ENCODE peak calls at places on chromosomes 4 and X, in seven cellular contexts. F is IMR-90, E is neuronal stem cell, M is mesenchymal stem cell, W is H1, Q is trophoblast cell, G is H9. K is an unnamed sample.
A peak's percentile ranks its signal among the peaks of the same experiment; 100 is the strongest.

GRCh38 chr4:139191373-139191772 is 14.4 kb upstream of the ELF2 start:
- DNase-seq in F (no peak), E (no peak), M (no peak), W (no peak), Q (no peak), G (no peak), K (peak; percentile 53)

GRCh38 chr4:125191252-125191651 is 123.5 kb upstream of the FAT4 start:
- DNase-seq in F (peak; percentile 93), E (no peak), M (no peak), W (no peak), Q (no peak), G (no peak), K (no peak)

GRCh38 chr4:151744614-151745013 is 16.2 kb downstream of the GATB start:
- DNase-seq in F (peak; percentile 97), E (no peak), M (peak; percentile 92), W (no peak), Q (peak; percentile 64), G (no peak), K (peak; percentile 96)

GRCh38 chr4:74531952-74532794 is 87.2 kb downstream of the AREG start:
- DNase-seq in F (peak; percentile 87), E (peak; percentile 35), M (peak; percentile 87), W (no peak), Q (peak; percentile 34), G (peak; percentile 31), K (peak; percentile 94)

GRCh38 chr4:143352720-143353119 is 16.0 kb downstream of the GAB1 start:
- DNase-seq in F (no peak), E (no peak), M (no peak), W (no peak), Q (no peak), G (no peak), K (no peak)

GRCh38 chrX:100413231-100413630 is 3.2 kb upstream of the PCDH19 start:
- DNase-seq in F (peak; percentile 48), E (no peak), M (peak; percentile 50), W (no peak), Q (peak; percentile 9), G (no peak), K (peak; percentile 67)

GRCh38 chrX:46910415-46910814 is 1.8 kb upstream of the JADE3 start:
- DNase-seq in F (no peak), E (no peak), M (no peak), W (no peak), Q (no peak), G (no peak), K (no peak)

GRCh38 chr4:25370242-25370641 is 6.8 kb upstream of the ANAPC4 start:
- DNase-seq in F (no peak), E (no peak), M (no peak), W (no peak), Q (no peak), G (no peak), K (peak; percentile 35)

GRCh38 chr4:40736910-40737309 is 12.8 kb upstream of the NSUN7 start:
- DNase-seq in F (peak; percentile 22), E (no peak), M (peak; percentile 47), W (no peak), Q (no peak), G (no peak), K (no peak)

DNA sequence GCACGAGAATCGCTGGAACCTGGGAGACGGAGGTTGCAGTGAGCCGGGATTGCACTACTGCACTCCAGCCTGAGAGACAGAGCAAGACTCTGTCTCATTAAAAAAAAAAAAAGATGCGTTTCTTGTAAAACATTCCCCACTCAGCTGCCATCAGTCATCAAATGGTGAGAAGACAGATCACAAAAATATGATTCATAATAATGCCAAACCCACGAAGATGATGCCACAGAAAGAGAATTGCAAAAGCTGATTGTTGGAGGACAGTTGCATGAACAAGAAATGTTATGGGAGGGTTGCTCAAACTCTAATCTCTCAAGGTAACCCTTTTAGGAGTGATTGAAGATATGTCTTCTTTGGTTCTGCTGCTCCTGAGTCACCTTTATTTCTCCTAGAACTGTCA is 21.4 kb upstream of the SMIM14 start:
- DNase-seq in F (no peak), E (no peak), M (no peak), W (no peak), Q (no peak), G (no peak), K (no peak)
- H2BK120ac ChIP-seq in F (no peak overlapping the region), E (no peak overlapping the region), M (no peak overlapping the region), W (no peak overlapping the region), Q (no peak overlapping the region), G (no peak overlapping the region), K (no peak overlapping the region)

DNA sequence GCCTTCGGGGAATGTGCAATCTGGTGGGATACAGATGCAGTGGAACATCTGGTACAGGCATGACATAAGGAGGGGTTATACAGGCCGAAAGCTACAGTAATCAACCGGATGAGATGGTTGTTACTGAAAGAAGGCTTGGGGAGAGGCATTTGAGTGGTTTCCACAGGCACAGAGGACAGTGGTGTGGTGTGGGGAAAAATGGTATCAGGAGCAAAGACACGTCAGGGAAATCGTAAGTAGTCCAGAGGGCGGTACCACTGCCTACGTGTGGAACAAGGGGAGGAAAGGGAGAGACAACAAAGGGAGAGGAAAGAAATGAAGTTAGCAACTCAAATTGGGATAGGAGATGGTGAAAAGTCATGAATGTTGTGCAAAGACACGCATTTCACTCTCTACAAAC is 3.0 kb downstream of the PDLIM3 start:
- DNase-seq in F (no peak), E (no peak), M (no peak), W (no peak), Q (no peak), G (no peak), K (no peak)
- H2AK5ac ChIP-seq in F (no peak overlapping the region), E (no peak overlapping the region), M (no peak overlapping the region), W (no peak overlapping the region), Q (no peak overlapping the region), G (no peak overlapping the region), K (no peak overlapping the region)

GRCh38 chrX:125298871-125299270 is 20.8 kb upstream of the TEX13C start:
- DNase-seq in F (no peak), E (no peak), M (no peak), W (no peak), Q (no peak), G (no peak), K (no peak)

GRCh38 chrX:125291124-125291523 is 28.5 kb upstream of the TEX13C start:
- DNase-seq in F (no peak), E (no peak), M (no peak), W (no peak), Q (no peak), G (no peak), K (no peak)

GRCh38 chrX:125289920-125290319 is 29.8 kb upstream of the TEX13C start:
- DNase-seq in F (peak; percentile 37), E (no peak), M (peak; percentile 37), W (no peak), Q (no peak), G (no peak), K (no peak)

GRCh38 chrX:125293792-125294780 is 25.6 kb upstream of the TEX13C start:
- DNase-seq in F (no peak), E (no peak), M (peak; percentile 33), W (no peak), Q (no peak), G (no peak), K (no peak)

DNA sequence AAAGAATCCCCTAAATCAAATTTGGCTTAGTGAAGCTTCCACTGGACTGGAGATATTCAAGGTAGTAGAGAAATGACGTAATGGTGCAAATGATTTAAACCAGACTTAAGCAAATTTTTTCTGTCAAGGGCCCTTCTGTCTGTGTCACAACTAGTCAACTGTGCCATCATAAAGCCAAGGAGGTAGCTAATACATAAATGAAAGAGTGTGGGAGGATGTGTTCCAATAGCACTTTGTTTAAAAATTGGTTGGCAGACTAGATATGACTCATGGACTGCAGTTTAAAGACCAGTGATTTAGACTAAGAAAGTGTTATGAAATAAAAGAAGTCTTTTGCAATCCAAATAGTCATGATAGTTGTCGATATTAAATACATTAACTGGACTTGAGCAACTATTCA is 24.3 kb upstream of the TEX13C start:
- DNase-seq in F (peak; percentile 32), E (no peak), M (peak; percentile 56), W (no peak), Q (no peak), G (no peak), K (no peak)
- H2BK120ac ChIP-seq in F (no peak overlapping the region), E (no peak overlapping the region), M (no peak overlapping the region), W (no peak overlapping the region), Q (no peak overlapping the region), G (no peak overlapping the region), K (no peak overlapping the region)

DNA sequence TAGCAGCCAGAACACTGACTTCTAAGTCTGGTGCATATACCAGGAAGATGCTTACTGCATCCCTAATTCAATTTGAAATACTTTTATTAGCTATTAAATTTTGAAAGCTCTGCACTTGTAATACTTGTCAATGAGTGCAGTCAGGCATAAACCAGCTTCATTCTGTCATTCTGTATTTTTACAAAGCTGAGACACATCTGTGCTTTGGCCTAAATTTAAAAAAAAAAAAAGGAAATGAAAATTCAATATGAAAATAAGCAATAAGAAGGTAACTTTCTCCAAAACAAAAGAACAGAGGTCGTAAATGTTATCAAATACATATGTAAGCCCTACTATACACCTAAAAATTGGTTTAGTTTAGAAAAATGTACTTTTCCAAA is 7.0 kb downstream of the SMIM14 start:
- DNase-seq in F (no peak), E (no peak), M (no peak), W (no peak), Q (no peak), G (no peak), K (no peak)
- H2AK5ac ChIP-seq in F (no peak overlapping the region), E (no peak overlapping the region), M (no peak overlapping the region), W (no peak overlapping the region), Q (no peak overlapping the region), G (no peak overlapping the region), K (no peak overlapping the region)

K was measured in mesendoderm.